ENCODE peak calls at places on chromosomes 11 and 22, in four cellular contexts. K is H1, N is neuronal stem cell, X is IMR-90. C is an unnamed sample.

GRCh38 chr11:128171496-128171895 is 415.9 kb downstream of the ETS1 start:
- DNase-seq in K (no peak), N (no peak), X (peak), C (no peak)

GRCh38 chr11:61803889-61804647 is 11.4 kb downstream of the FEN1 start:
- DNase-seq in K (no peak), N (no peak), X (peak), C (no peak)

GRCh38 chr22:19174106-19175025 is 4.2 kb downstream of the SLC25A1 start:
- DNase-seq in K (peak), N (no peak), X (peak), C (peak)

GRCh38 chr11:69012092-69013008 is 696 bp downstream of the MRGPRF start:
- DNase-seq in K (no peak), N (no peak), X (peak), C (peak)

GRCh38 chr11:134481135-134481534 is 69.1 kb upstream of the B3GAT1 start:
- DNase-seq in K (no peak), N (no peak), X (no peak), C (no peak)

GRCh38 chr11:80144932-80145612 is 704.2 kb upstream of the TENM4 start:
- DNase-seq in K (no peak), N (no peak), X (no peak), C (peak)

GRCh38 chr11:62880231-62880802 is 379 bp upstream of the SLC3A2 start:
- DNase-seq in K (no peak), N (no peak), X (peak), C (peak)

GRCh38 chr22:49398646-49399045 is 429.0 kb downstream of the BRD1 start:
- DNase-seq in K (no peak), N (no peak), X (no peak), C (no peak)

GRCh38 chr11:67504950-67505561 is at the start of gene PITPNM1:
- DNase-seq in K (no peak), N (peak), X (peak), C (peak)

GRCh38 chr11:16280256-16280682 is 76.1 kb downstream of the SOX6 start:
- DNase-seq in K (no peak), N (no peak), X (no peak), C (no peak)

GRCh38 chr22:18091916-18092526 is 14.2 kb downstream of the PEX26 start:
- DNase-seq in K (no peak), N (no peak), X (peak), C (no peak)

GRCh38 chr11:46348986-46349401 is 1.7 kb downstream of the DGKZ start:
- DNase-seq in K (no peak), N (no peak), X (no peak), C (no peak)

GRCh38 chr11:73478737-73479347 is 102.6 kb downstream of the RELT start:
- DNase-seq in K (no peak), N (no peak), X (peak), C (peak)

GRCh38 chr22:18954941-18955571 is 19.0 kb upstream of the PRODH start:
- DNase-seq in K (no peak), N (no peak), X (no peak), C (no peak)

GRCh38 chr11:114304969-114305368 is 8.8 kb downstream of the NNMT start:
- DNase-seq in K (no peak), N (no peak), X (no peak), C (no peak)

GRCh38 chr11:72283947-72284346 is 40.0 kb upstream of the PHOX2A start:
- DNase-seq in K (no peak), N (no peak), X (no peak), C (no peak)

GRCh38 chr11:88293931-88294330 is 43.6 kb downstream of the CTSC start:
- DNase-seq in K (no peak), N (no peak), X (peak), C (no peak)

GRCh38 chr11:70678931-70679900 is 280.9 kb downstream of the CTTN start:
- DNase-seq in K (no peak), N (no peak), X (no peak), C (no peak)

GRCh38 chr11:47212938-47213337 is 1.8 kb upstream of the DDB2 start:
- DNase-seq in K (no peak), N (no peak), X (no peak), C (no peak)

GRCh38 chr11:123356539-123356938 is 73.5 kb upstream of the GRAMD1B start:
- DNase-seq in K (no peak), N (no peak), X (no peak), C (no peak)

GRCh38 chr22:27750866-27751265 is 50.7 kb downstream of the MN1 start:
- DNase-seq in K (no peak), N (no peak), X (no peak), C (no peak)

GRCh38 chr11:34356576-34356917 is 1.3 kb downstream of the ABTB2 start:
- DNase-seq in K (no peak), N (no peak), X (peak), C (no peak)

GRCh38 chr11:12160680-12161079 is 50.3 kb downstream of the MICAL2 start:
- DNase-seq in K (no peak), N (no peak), X (peak), C (peak)

GRCh38 chr11:28976012-28976800 is 868.0 kb downstream of the METTL15 start:
- DNase-seq in K (no peak), N (no peak), X (no peak), C (no peak)

GRCh38 chr11:86577663-86578636 is 94.5 kb downstream of the ME3 start:
- DNase-seq in K (no peak), N (no peak), X (peak), C (peak)

GRCh38 chr11:11514246-11514645 is 107.6 kb downstream of the GALNT18 start:
- DNase-seq in K (peak), N (no peak), X (no peak), C (no peak)

GRCh38 chr11:104654414-104654813 is 243.8 kb downstream of the CASP12 start:
- DNase-seq in K (no peak), N (no peak), X (no peak), C (no peak)

GRCh38 chr22:38296372-38296771 is 20.9 kb downstream of the CSNK1E start:
- DNase-seq in K (no peak), N (no peak), X (no peak), C (no peak)

GRCh38 chr22:38299758-38300157 is 17.5 kb downstream of the CSNK1E start:
- DNase-seq in K (no peak), N (no peak), X (no peak), C (no peak)

GRCh38 chr22:38300197-38300945 is 16.9 kb downstream of the CSNK1E start:
- DNase-seq in K (no peak), N (no peak), X (no peak), C (no peak)

GRCh38 chr22:38299001-38299651 is 18.1 kb downstream of the CSNK1E start:
- DNase-seq in K (no peak), N (no peak), X (no peak), C (no peak)

DNA sequence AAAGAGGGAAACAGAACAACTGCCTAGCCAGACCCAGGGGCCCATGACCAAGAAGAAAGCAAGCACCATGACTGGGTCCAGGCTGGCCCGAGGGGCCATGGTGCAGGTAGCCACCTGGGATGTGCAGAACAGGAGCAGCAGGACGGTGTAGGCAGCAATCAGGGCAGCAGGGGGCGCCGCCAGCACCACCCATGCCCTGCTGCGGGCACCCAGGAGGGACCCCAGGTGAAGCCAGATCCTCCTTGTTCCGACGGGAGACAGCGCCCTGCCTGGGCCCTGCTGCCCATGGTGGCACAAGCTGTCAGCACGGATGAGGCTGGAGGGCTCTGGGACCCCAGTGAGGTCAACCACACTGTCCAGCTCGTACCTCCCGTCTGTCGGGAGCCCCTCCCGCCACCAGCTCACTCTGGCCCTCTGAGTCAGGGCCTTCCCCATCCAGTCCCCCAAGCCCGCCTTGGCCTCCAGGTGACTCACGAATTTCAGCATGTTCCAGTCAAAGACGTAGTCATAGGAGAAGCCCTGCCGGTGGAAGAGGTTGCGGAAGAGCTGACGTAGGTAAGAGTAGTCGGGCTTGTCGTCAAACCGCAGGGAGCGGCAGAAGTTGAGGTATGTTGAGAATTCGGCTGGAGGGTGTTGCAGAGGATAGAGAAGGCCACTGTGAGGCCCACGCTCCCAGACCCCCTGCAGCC is 18.8 kb downstream of the CSNK1E start:
- DNase-seq in K (no peak), N (no peak), X (peak), C (peak)
- H2BK120ac ChIP-seq in K (no peak), N (no peak), X (no peak), C (no peak)

GRCh38 chr11:2150206-2150847 is 10.7 kb downstream of the INS start:
- DNase-seq in K (no peak), N (peak), X (peak), C (peak)

GRCh38 chr11:2147391-2147790 is 8.2 kb upstream of the IGF2 start:
- DNase-seq in K (no peak), N (no peak), X (no peak), C (no peak)

GRCh38 chr11:2146051-2146450 is 6.9 kb upstream of the IGF2 start:
- DNase-seq in K (no peak), N (no peak), X (no peak), C (no peak)

GRCh38 chr11:2149471-2150205 is 10.4 kb upstream of the IGF2 start:
- DNase-seq in K (no peak), N (no peak), X (no peak), C (no peak)

GRCh38 chr11:2148253-2149000 is 9.2 kb upstream of the IGF2 start:
- DNase-seq in K (no peak), N (no peak), X (no peak), C (no peak)
- H2AK5ac ChIP-seq in K (no peak), N (peak), X (no peak), C (no peak)

GRCh38 chr11:60498853-60499252 is 6.3 kb downstream of the MS4A12 start:
- DNase-seq in K (no peak), N (no peak), X (no peak), C (no peak)

GRCh38 chr11:60502221-60502775 is 9.7 kb downstream of the MS4A12 start:
- DNase-seq in K (no peak), N (no peak), X (no peak), C (no peak)

GRCh38 chr11:60498399-60498798 is 5.8 kb downstream of the MS4A12 start:
- DNase-seq in K (no peak), N (no peak), X (no peak), C (no peak)

GRCh38 chr11:60504219-60504618 is 11.0 kb upstream of the MS4A13 start:
- DNase-seq in K (no peak), N (no peak), X (no peak), C (no peak)

GRCh38 chr11:60500276-60500935 is 7.8 kb downstream of the MS4A12 start:
- DNase-seq in K (peak), N (no peak), X (no peak), C (no peak)
- H2BK120ac ChIP-seq in K (peak), N (no peak), X (no peak), C (no peak)

GRCh38 chr11:131644204-131644603 is 273.8 kb downstream of the NTM start:
- DNase-seq in K (no peak), N (no peak), X (no peak), C (no peak)
- H2AK5ac ChIP-seq in K (no peak), N (no peak), X (no peak), C (no peak)

DNA sequence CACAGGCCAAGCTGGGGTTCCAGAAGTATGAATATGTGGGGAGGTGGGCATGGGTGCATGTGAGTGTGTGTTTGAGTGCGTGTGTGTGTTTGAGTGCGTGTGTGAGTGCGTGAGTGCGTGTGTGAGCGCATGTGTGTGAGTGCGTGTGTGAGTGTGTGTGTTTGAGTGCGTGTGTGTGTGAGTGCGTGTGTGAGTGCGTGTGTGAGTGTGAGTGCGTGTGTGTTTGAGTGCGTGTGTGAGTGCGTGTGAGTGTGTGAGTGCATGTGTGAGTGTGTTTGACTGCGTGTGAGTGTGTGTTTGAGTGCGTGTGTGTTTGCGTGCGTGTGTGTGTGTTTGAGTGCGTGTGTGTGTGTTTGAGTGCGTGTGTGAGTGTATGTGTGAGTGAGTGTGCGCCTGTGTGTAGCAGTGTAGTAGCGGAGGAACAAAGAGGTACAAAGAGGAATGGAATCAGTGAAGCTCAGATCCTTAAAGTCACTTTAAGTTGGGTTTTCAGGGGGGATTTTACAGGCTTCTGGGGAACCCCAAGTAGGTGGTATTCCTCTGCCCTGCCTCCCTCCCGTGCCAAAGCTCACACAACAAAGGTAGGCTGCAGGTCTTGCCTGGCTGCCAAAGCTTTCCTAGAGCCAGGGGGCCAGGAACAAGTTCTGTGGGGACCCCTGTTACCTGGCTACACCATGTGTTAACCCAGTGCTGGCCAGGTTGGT is 137.1 kb downstream of the KIRREL3 start:
- DNase-seq in K (no peak), N (no peak), X (no peak), C (no peak)
- H2BK120ac ChIP-seq in K (no peak), N (no peak), X (no peak), C (no peak)

DNA sequence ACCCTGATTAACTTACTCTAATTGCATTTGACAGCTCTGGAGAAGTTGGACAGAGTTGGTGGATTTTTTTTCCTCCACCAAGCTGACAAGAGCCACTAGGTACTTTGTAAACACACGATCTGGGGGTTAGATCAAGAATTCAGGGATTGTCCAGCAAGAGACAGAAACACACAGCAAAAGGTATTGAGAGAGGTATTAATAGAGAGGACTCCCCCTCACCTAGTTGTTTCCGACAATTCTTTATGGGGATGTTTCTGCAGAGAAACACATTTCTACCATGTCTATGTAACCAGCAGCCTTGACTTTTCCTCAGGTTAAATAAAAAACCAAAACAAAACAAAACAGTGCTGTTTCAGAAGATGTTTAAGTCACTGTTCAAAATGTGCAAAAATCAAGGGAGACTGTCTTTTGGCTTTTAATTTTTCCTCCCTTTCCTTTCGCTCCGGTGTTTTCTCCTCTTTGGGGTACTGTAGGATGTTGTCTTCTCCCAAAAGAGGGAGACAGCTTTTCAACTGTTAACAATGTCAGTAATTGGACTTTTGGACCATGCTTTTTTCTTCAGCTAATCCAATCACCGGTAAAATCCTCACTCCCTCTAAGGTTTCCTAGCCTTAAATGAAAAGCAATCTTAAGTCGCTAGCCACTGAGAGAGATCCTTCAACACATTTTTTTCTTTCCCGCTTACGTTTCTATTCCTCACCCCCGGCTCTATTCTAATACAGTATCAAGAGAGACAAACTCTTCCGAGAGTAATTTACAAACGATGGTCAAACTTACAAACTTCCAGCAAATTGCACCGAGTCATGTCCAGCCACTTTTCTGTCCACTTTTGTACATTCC is 644 bp downstream of the MAML2 start:
- DNase-seq in K (no peak), N (peak), X (no peak), C (no peak)
- H2AK5ac ChIP-seq in K (no peak), N (no peak), X (peak), C (peak)

C was measured in mesenchymal stem cell.